ENCODE peak calls at places on chromosomes 11 and 22, in five cellular contexts. W is Panc1, U is GM04504, Q is GM12864, X is HCT116. H is an unnamed sample.

GRCh38 chr11:2099523-2100316 is 39.5 kb downstream of the IGF2 start:
- DNase-seq in U (no peak), Q (no peak), W (no peak), X (no peak), H (no peak)

GRCh38 chr11:65169164-65169641 is 830 bp upstream of the SPDYC start:
- DNase-seq in X (no peak), U (no peak), Q (no peak), W (no peak), H (no peak)

GRCh38 chr22:24424001-24424900 is 3.1 kb upstream of the ADORA2A start:
- DNase-seq in X (no peak), U (no peak), W (no peak), Q (no peak), H (no peak)

GRCh38 chr22:30277547-30278344 is 11.1 kb upstream of the OSM start:
- DNase-seq in X (no peak), Q (no peak), U (peak), W (no peak), H (peak)

GRCh38 chr11:114774599-114775365 is 96.5 kb downstream of the NXPE2 start:
- DNase-seq in Q (no peak), X (peak), W (no peak), U (no peak), H (peak)

GRCh38 chr11:113255096-113255495 is 59.3 kb upstream of the TTC12 start:
- DNase-seq in W (no peak), Q (no peak), X (no peak), U (peak), H (no peak)

GRCh38 chr11:101478587-101479375 is 105.0 kb downstream of the TRPC6 start:
- DNase-seq in X (no peak), U (no peak), W (no peak), Q (no peak), H (no peak)

GRCh38 chr22:46043339-46043738 is 66.4 kb upstream of the WNT7B start:
- DNase-seq in X (no peak), Q (no peak), W (no peak), U (no peak), H (no peak)

GRCh38 chr22:46274381-46274780 is 6.6 kb downstream of the TTC38 start:
- DNase-seq in X (no peak), Q (no peak), W (no peak), U (no peak), H (no peak)

GRCh38 chr11:60847281-60847680 is 5.4 kb downstream of the CCDC86 start:
- DNase-seq in W (no peak), X (no peak), Q (no peak), U (no peak), H (no peak)

GRCh38 chr11:47768090-47768620 is 1.0 kb upstream of the FNBP4 start:
- DNase-seq in Q (no peak), X (no peak), U (no peak), W (peak), H (peak)

GRCh38 chr11:66007201-66007634 is 4.6 kb upstream of the CST6 start:
- DNase-seq in W (no peak), Q (no peak), U (no peak), X (no peak), H (no peak)

GRCh38 chr11:68200639-68201038 is 12.5 kb downstream of the KMT5B start:
- DNase-seq in Q (no peak), X (no peak), U (peak), W (no peak), H (peak)

GRCh38 chr11:92251980-92252379 is 27.4 kb downstream of the FAT3 start:
- DNase-seq in Q (no peak), X (no peak), U (peak), W (no peak), H (peak)

GRCh38 chr11:72613977-72614376 is 60.2 kb downstream of the PDE2A start:
- DNase-seq in Q (peak), U (no peak), X (no peak), W (no peak), H (no peak)

GRCh38 chr22:43750751-43751150 is 61.4 kb downstream of the EFCAB6 start:
- DNase-seq in U (no peak), W (no peak), X (no peak), Q (no peak), H (no peak)

GRCh38 chr11:128690746-128691091 is 3.2 kb upstream of the FLI1 start:
- DNase-seq in U (no peak), Q (no peak), W (no peak), X (no peak), H (no peak)

GRCh38 chr11:130136107-130136506 is 23.5 kb upstream of the ST14 start:
- DNase-seq in X (no peak), W (no peak), Q (no peak), U (no peak), H (no peak)

GRCh38 chr11:64141081-64141783 is 24.7 kb downstream of the MACROD1 start:
- DNase-seq in W (no peak), Q (no peak), X (no peak), U (no peak), H (no peak)

GRCh38 chr11:112277937-112278336 is 17.3 kb upstream of the PLET1 start:
- DNase-seq in U (no peak), W (no peak), Q (no peak), X (no peak), H (peak)

GRCh38 chr11:7577226-7577882 is 63.6 kb downstream of the PPFIBP2 start:
- DNase-seq in Q (no peak), X (no peak), U (no peak), W (no peak), H (peak)

GRCh38 chr11:88103337-88104206 is 71.7 kb downstream of the RAB38 start:
- DNase-seq in Q (peak), W (peak), U (peak), X (peak), H (peak)

GRCh38 chr11:94129505-94130335 is 1.1 kb downstream of the PANX1 start:
- DNase-seq in W (peak), U (no peak), Q (peak), X (peak), H (no peak)

GRCh38 chr11:34192481-34193401 is 87.3 kb downstream of the NAT10 start:
- DNase-seq in X (peak), Q (no peak), W (no peak), U (peak), H (peak)

GRCh38 chr22:29475550-29475949 is 4.5 kb upstream of the NEFH start:
- DNase-seq in Q (no peak), U (no peak), W (no peak), X (no peak), H (no peak)